ENCODE peak calls at places on chromosomes 2 and 18, in six cellular contexts. One of them, this sample, is unnamed.

GRCh38 chr2:145631561-145631960 is 1111.6 kb upstream of the ZEB2 start:
- DNase-seq in aorta: no peak
- DNase-seq in ACHN: no peak
- DNase-seq in IMR-90: peak; percentile 35
- DNase-seq in NCI-H446 treated with DMSO at 0.1 percent for 48 hours: no peak
- DNase-seq in iris pigment epithelial cell: peak; percentile 18
- DNase-seq in this sample: no peak

GRCh38 chr18:78543201-78543725 is 436.4 kb upstream of the SALL3 start:
- DNase-seq in aorta: no peak
- DNase-seq in ACHN: no peak
- DNase-seq in IMR-90: no peak
- DNase-seq in NCI-H446 treated with DMSO at 0.1 percent for 48 hours: no peak
- DNase-seq in iris pigment epithelial cell: no peak
- DNase-seq in this sample: no peak

GRCh38 chr2:28661589-28662001 is 90.0 kb upstream of the PPP1CB start:
- DNase-seq in aorta: peak; percentile 81
- DNase-seq in ACHN: peak; percentile 81
- DNase-seq in IMR-90: peak; percentile 88
- DNase-seq in NCI-H446 treated with DMSO at 0.1 percent for 48 hours: peak; percentile 31
- DNase-seq in iris pigment epithelial cell: peak; percentile 94
- DNase-seq in this sample: no peak

GRCh38 chr2:121132054-121132453 is 152.9 kb downstream of the TFCP2L1 start:
- DNase-seq in aorta: peak; percentile 17
- DNase-seq in ACHN: no peak
- DNase-seq in IMR-90: no peak
- DNase-seq in NCI-H446 treated with DMSO at 0.1 percent for 48 hours: no peak
- DNase-seq in iris pigment epithelial cell: no peak
- DNase-seq in this sample: no peak

GRCh38 chr2:70261501-70261900 is 3.6 kb downstream of the PCYOX1 start:
- DNase-seq in aorta: no peak
- DNase-seq in ACHN: no peak
- DNase-seq in IMR-90: peak; percentile 17
- DNase-seq in NCI-H446 treated with DMSO at 0.1 percent for 48 hours: no peak
- DNase-seq in iris pigment epithelial cell: peak; percentile 13
- DNase-seq in this sample: no peak

GRCh38 chr2:143553261-143553660 is 424.0 kb downstream of the ARHGAP15 start:
- DNase-seq in aorta: no peak
- DNase-seq in ACHN: no peak
- DNase-seq in IMR-90: peak; percentile 23
- DNase-seq in NCI-H446 treated with DMSO at 0.1 percent for 48 hours: no peak
- DNase-seq in iris pigment epithelial cell: no peak
- DNase-seq in this sample: no peak

GRCh38 chr2:218285604-218286003 is 6.7 kb downstream of the TMBIM1 start:
- DNase-seq in aorta: peak; percentile 92
- DNase-seq in ACHN: no peak
- DNase-seq in IMR-90: peak; percentile 48
- DNase-seq in NCI-H446 treated with DMSO at 0.1 percent for 48 hours: peak; percentile 78
- DNase-seq in iris pigment epithelial cell: peak; percentile 50
- DNase-seq in this sample: peak; percentile 84

GRCh38 chr2:120731175-120731574 is 4.5 kb upstream of the GLI2 start:
- DNase-seq in aorta: no peak
- DNase-seq in ACHN: no peak
- DNase-seq in IMR-90: no peak
- DNase-seq in NCI-H446 treated with DMSO at 0.1 percent for 48 hours: no peak
- DNase-seq in iris pigment epithelial cell: no peak
- DNase-seq in this sample: no peak

GRCh38 chr2:124810132-124810531 is 785.0 kb downstream of the CNTNAP5 start:
- DNase-seq in aorta: no peak
- DNase-seq in ACHN: peak; percentile 8
- DNase-seq in IMR-90: peak; percentile 44
- DNase-seq in NCI-H446 treated with DMSO at 0.1 percent for 48 hours: no peak
- DNase-seq in iris pigment epithelial cell: no peak
- DNase-seq in this sample: no peak

GRCh38 chr2:121260370-121261154 is 24.4 kb downstream of the TFCP2L1 start:
- DNase-seq in aorta: peak; percentile 31
- DNase-seq in ACHN: no peak
- DNase-seq in IMR-90: no peak
- DNase-seq in NCI-H446 treated with DMSO at 0.1 percent for 48 hours: peak; percentile 26
- DNase-seq in iris pigment epithelial cell: no peak
- DNase-seq in this sample: no peak

GRCh38 chr2:43266692-43267091 is 40.3 kb upstream of the ZFP36L2 start:
- DNase-seq in aorta: no peak
- DNase-seq in ACHN: no peak
- DNase-seq in IMR-90: peak; percentile 33
- DNase-seq in NCI-H446 treated with DMSO at 0.1 percent for 48 hours: no peak
- DNase-seq in iris pigment epithelial cell: no peak
- DNase-seq in this sample: peak; percentile 82

GRCh38 chr18:29154196-29154757 is 977.3 kb upstream of the CDH2 start:
- DNase-seq in aorta: no peak
- DNase-seq in ACHN: no peak
- DNase-seq in IMR-90: peak; percentile 49
- DNase-seq in NCI-H446 treated with DMSO at 0.1 percent for 48 hours: no peak
- DNase-seq in iris pigment epithelial cell: peak; percentile 86
- DNase-seq in this sample: no peak

GRCh38 chr2:69192176-69192945 is 179.4 kb downstream of the ANTXR1 start:
- DNase-seq in aorta: no peak
- DNase-seq in ACHN: no peak
- DNase-seq in IMR-90: no peak
- DNase-seq in NCI-H446 treated with DMSO at 0.1 percent for 48 hours: no peak
- DNase-seq in iris pigment epithelial cell: no peak
- DNase-seq in this sample: no peak